ENCODE peak calls at places on chromosomes 7 and 10, in four cellular contexts. L is choroid plexus epithelial cell, V is glutamatergic neuron, U is DMS 273 treated with DMSO at 0.1 percent for 48 hours. F is an unnamed sample.
A peak's percentile ranks its signal among the peaks of the same experiment; 100 is the strongest.

GRCh38 chr10:73183882-73184281 is 16.0 kb downstream of the FAM149B1 start:
- DNase-seq in V (no peak), U (no peak), L (peak; percentile 57), F (no peak)

GRCh38 chr7:90312745-90313144 is 8.4 kb downstream of the FAM237B start:
- DNase-seq in L (peak; percentile 56), U (no peak), V (no peak), F (no peak)

GRCh38 chr7:156356551-156356950 is 284.0 kb upstream of the RNF32 start:
- DNase-seq in L (no peak), U (no peak), V (no peak), F (no peak)

GRCh38 chr7:51428226-51428887 is 111.7 kb upstream of the COBL start:
- DNase-seq in V (peak; percentile 50), L (peak; percentile 3), U (no peak), F (no peak)

GRCh38 chr7:6160191-6160623 is 112.2 kb downstream of the CYTH3 start:
- DNase-seq in L (peak; percentile 71), V (peak; percentile 78), U (peak; percentile 35), F (peak; percentile 80)

GRCh38 chr10:77513783-77514331 is 123.8 kb downstream of the KCNMA1 start:
- DNase-seq in V (peak; percentile 51), L (peak; percentile 55), U (peak; percentile 23), F (peak; percentile 56)

GRCh38 chr7:151060416-151061234 is 1.2 kb downstream of the SLC4A2 start:
- DNase-seq in V (no peak), U (no peak), L (peak; percentile 44), F (peak; percentile 79)

GRCh38 chr10:116689096-116689495 is 53.3 kb downstream of the HSPA12A start:
- DNase-seq in V (no peak), L (no peak), U (no peak), F (no peak)

GRCh38 chr10:70726909-70727495 is 54.7 kb downstream of the ADAMTS14 start:
- DNase-seq in U (no peak), L (no peak), V (no peak), F (no peak)

GRCh38 chr10:66378117-66378876 is 547.5 kb upstream of the LRRTM3 start:
- DNase-seq in V (no peak), L (no peak), U (no peak), F (no peak)

GRCh38 chr7:99975782-99976521 is at the start of gene AZGP1:
- DNase-seq in U (no peak), V (no peak), L (peak; percentile 13), F (no peak)

GRCh38 chr10:100101526-100102076 is 19.9 kb upstream of the CPN1 start:
- DNase-seq in L (peak; percentile 6), U (no peak), V (no peak), F (no peak)

GRCh38 chr10:14751576-14752330 is 22.9 kb downstream of the FAM107B start:
- DNase-seq in L (peak; percentile 65), U (no peak), V (peak; percentile 65), F (no peak)

GRCh38 chr10:113329121-113329596 is 223.7 kb upstream of the HABP2 start:
- DNase-seq in V (no peak), U (no peak), L (peak; percentile 86), F (no peak)

GRCh38 chr7:2781636-2782035 is 62.5 kb downstream of the GNA12 start:
- DNase-seq in L (peak; percentile 85), V (no peak), U (no peak), F (no peak)

GRCh38 chr10:72625276-72625607 is 637 bp downstream of the MICU1 start:
- DNase-seq in V (no peak), L (no peak), U (no peak), F (no peak)

GRCh38 chr10:120131183-120131582 is 238.7 kb downstream of the SEC23IP start:
- DNase-seq in U (no peak), L (peak; percentile 35), V (no peak), F (peak; percentile 72)

GRCh38 chr7:124765401-124766352 is at the start of gene GPR37:
- DNase-seq in V (peak; percentile 75), U (no peak), L (peak; percentile 81), F (peak; percentile 89)

GRCh38 chr10:72761498-72761897 is 69.6 kb downstream of the MCU start:
- DNase-seq in U (no peak), V (no peak), L (no peak), F (no peak)

GRCh38 chr10:80173441-80173840 is 31.9 kb downstream of the ANXA11 start:
- DNase-seq in L (no peak), V (no peak), U (no peak), F (no peak)

GRCh38 chr7:131769241-131769640 is 212.8 kb upstream of the PODXL start:
- DNase-seq in U (no peak), L (no peak), V (no peak), F (no peak)

GRCh38 chr7:2609001-2609411 is 22.8 kb upstream of the TTYH3 start:
- DNase-seq in U (no peak), V (no peak), L (peak; percentile 62), F (no peak)

GRCh38 chr7:135844903-135845302 is 96.3 kb upstream of the FAM180A start:
- DNase-seq in L (no peak), U (no peak), V (no peak), F (no peak)

GRCh38 chr7:66250711-66251110 is 45.6 kb downstream of the TPST1 start:
- DNase-seq in V (no peak), L (peak; percentile 77), U (no peak), F (no peak)

GRCh38 chr10:4883079-4883739 is 57.2 kb downstream of the AKR1E2 start:
- DNase-seq in U (no peak), V (no peak), L (peak; percentile 72), F (no peak)

GRCh38 chr7:26658080-26658697 is 206.2 kb downstream of the SKAP2 start:
- DNase-seq in L (no peak), V (peak; percentile 44), U (peak; percentile 54), F (no peak)